ENCODE peak calls at places on chromosome 17, in eight cellular contexts. One of them, this sample, is unnamed.
A peak's percentile ranks its signal among the peaks of the same experiment; 100 is the strongest.

GRCh38 chr17:7296189-7296861 is 1.9 kb upstream of the YBX2 start:
- DNase-seq in small intestine: peak; percentile 76
- DNase-seq in iPS-NIHi11: peak; percentile 92
- DNase-seq in activated CD8-positive, alpha-beta memory T cell treated with anti-CD3 and anti-CD28 coated beads for 48 hours: no peak
- DNase-seq in NCI-H1417 treated with DMSO at 0.1 percent for 48 hours: no peak
- DNase-seq in anterior cingulate cortex: peak; percentile 78
- DNase-seq in stimulated activated CD8-positive, alpha-beta memory T cell treated with anti-CD3 and anti-CD28 coated beads, Interleukin-15, amount 100 ng/mL, for 24 hours: peak; percentile 59
- DNase-seq in ACHN: peak; percentile 86
- DNase-seq in this sample: no peak

GRCh38 chr17:56653877-56654276 is 60.4 kb downstream of the NOG start:
- DNase-seq in activated CD8-positive, alpha-beta memory T cell treated with anti-CD3 and anti-CD28 coated beads for 48 hours: no peak
- DNase-seq in small intestine: peak; percentile 11
- DNase-seq in anterior cingulate cortex: no peak
- DNase-seq in NCI-H1417 treated with DMSO at 0.1 percent for 48 hours: no peak
- DNase-seq in iPS-NIHi11: peak; percentile 66
- DNase-seq in ACHN: peak; percentile 86
- DNase-seq in stimulated activated CD8-positive, alpha-beta memory T cell treated with anti-CD3 and anti-CD28 coated beads, Interleukin-15, amount 100 ng/mL, for 24 hours: no peak
- DNase-seq in this sample: no peak

GRCh38 chr17:71029246-71029645 is 859.9 kb downstream of the KCNJ2 start:
- DNase-seq in iPS-NIHi11: no peak
- DNase-seq in stimulated activated CD8-positive, alpha-beta memory T cell treated with anti-CD3 and anti-CD28 coated beads, Interleukin-15, amount 100 ng/mL, for 24 hours: no peak
- DNase-seq in NCI-H1417 treated with DMSO at 0.1 percent for 48 hours: no peak
- DNase-seq in ACHN: no peak
- DNase-seq in activated CD8-positive, alpha-beta memory T cell treated with anti-CD3 and anti-CD28 coated beads for 48 hours: no peak
- DNase-seq in anterior cingulate cortex: no peak
- DNase-seq in small intestine: no peak
- DNase-seq in this sample: no peak

GRCh38 chr17:40836020-40836419 is 13.6 kb upstream of the KRT10 start:
- DNase-seq in stimulated activated CD8-positive, alpha-beta memory T cell treated with anti-CD3 and anti-CD28 coated beads, Interleukin-15, amount 100 ng/mL, for 24 hours: no peak
- DNase-seq in anterior cingulate cortex: no peak
- DNase-seq in NCI-H1417 treated with DMSO at 0.1 percent for 48 hours: no peak
- DNase-seq in iPS-NIHi11: no peak
- DNase-seq in small intestine: no peak
- DNase-seq in ACHN: no peak
- DNase-seq in activated CD8-positive, alpha-beta memory T cell treated with anti-CD3 and anti-CD28 coated beads for 48 hours: no peak
- DNase-seq in this sample: no peak

GRCh38 chr17:859461-860195 is 77.5 kb downstream of the MRM3 start:
- DNase-seq in NCI-H1417 treated with DMSO at 0.1 percent for 48 hours: no peak
- DNase-seq in stimulated activated CD8-positive, alpha-beta memory T cell treated with anti-CD3 and anti-CD28 coated beads, Interleukin-15, amount 100 ng/mL, for 24 hours: no peak
- DNase-seq in activated CD8-positive, alpha-beta memory T cell treated with anti-CD3 and anti-CD28 coated beads for 48 hours: no peak
- DNase-seq in ACHN: no peak
- DNase-seq in iPS-NIHi11: no peak
- DNase-seq in anterior cingulate cortex: no peak
- DNase-seq in small intestine: no peak
- DNase-seq in this sample: no peak

GRCh38 chr17:64773836-64774761 is 112.0 kb upstream of the SMURF2 start:
- DNase-seq in iPS-NIHi11: peak; percentile 81
- DNase-seq in anterior cingulate cortex: no peak
- DNase-seq in small intestine: peak; percentile 68
- DNase-seq in NCI-H1417 treated with DMSO at 0.1 percent for 48 hours: peak; percentile 1
- DNase-seq in ACHN: peak; percentile 88
- DNase-seq in activated CD8-positive, alpha-beta memory T cell treated with anti-CD3 and anti-CD28 coated beads for 48 hours: no peak
- DNase-seq in stimulated activated CD8-positive, alpha-beta memory T cell treated with anti-CD3 and anti-CD28 coated beads, Interleukin-15, amount 100 ng/mL, for 24 hours: no peak
- DNase-seq in this sample: peak; percentile 73

GRCh38 chr17:67800495-67800928 is 24.8 kb upstream of the BPTF start:
- DNase-seq in small intestine: peak; percentile 80
- DNase-seq in stimulated activated CD8-positive, alpha-beta memory T cell treated with anti-CD3 and anti-CD28 coated beads, Interleukin-15, amount 100 ng/mL, for 24 hours: no peak
- DNase-seq in ACHN: peak; percentile 77
- DNase-seq in iPS-NIHi11: peak; percentile 79
- DNase-seq in activated CD8-positive, alpha-beta memory T cell treated with anti-CD3 and anti-CD28 coated beads for 48 hours: peak; percentile 8
- DNase-seq in NCI-H1417 treated with DMSO at 0.1 percent for 48 hours: no peak
- DNase-seq in anterior cingulate cortex: peak; percentile 50
- DNase-seq in this sample: peak; percentile 55

GRCh38 chr17:69690531-69690930 is 276.0 kb downstream of the MAP2K6 start:
- DNase-seq in stimulated activated CD8-positive, alpha-beta memory T cell treated with anti-CD3 and anti-CD28 coated beads, Interleukin-15, amount 100 ng/mL, for 24 hours: no peak
- DNase-seq in ACHN: no peak
- DNase-seq in NCI-H1417 treated with DMSO at 0.1 percent for 48 hours: no peak
- DNase-seq in iPS-NIHi11: no peak
- DNase-seq in activated CD8-positive, alpha-beta memory T cell treated with anti-CD3 and anti-CD28 coated beads for 48 hours: no peak
- DNase-seq in small intestine: no peak
- DNase-seq in anterior cingulate cortex: no peak
- DNase-seq in this sample: no peak

GRCh38 chr17:76182016-76182764 is 41.1 kb upstream of the FOXJ1 start:
- DNase-seq in ACHN: peak; percentile 90
- DNase-seq in activated CD8-positive, alpha-beta memory T cell treated with anti-CD3 and anti-CD28 coated beads for 48 hours: peak; percentile 80
- DNase-seq in anterior cingulate cortex: peak; percentile 83
- DNase-seq in iPS-NIHi11: peak; percentile 92
- DNase-seq in NCI-H1417 treated with DMSO at 0.1 percent for 48 hours: peak; percentile 40
- DNase-seq in small intestine: peak; percentile 92
- DNase-seq in stimulated activated CD8-positive, alpha-beta memory T cell treated with anti-CD3 and anti-CD28 coated beads, Interleukin-15, amount 100 ng/mL, for 24 hours: peak; percentile 84
- DNase-seq in this sample: peak; percentile 59

GRCh38 chr17:78875738-78876597 is 27.0 kb downstream of the CEP295NL start:
- DNase-seq in ACHN: no peak
- DNase-seq in NCI-H1417 treated with DMSO at 0.1 percent for 48 hours: no peak
- DNase-seq in small intestine: no peak
- DNase-seq in activated CD8-positive, alpha-beta memory T cell treated with anti-CD3 and anti-CD28 coated beads for 48 hours: no peak
- DNase-seq in anterior cingulate cortex: no peak
- DNase-seq in stimulated activated CD8-positive, alpha-beta memory T cell treated with anti-CD3 and anti-CD28 coated beads, Interleukin-15, amount 100 ng/mL, for 24 hours: no peak
- DNase-seq in iPS-NIHi11: no peak
- DNase-seq in this sample: no peak

GRCh38 chr17:60224064-60224463 is 74.3 kb downstream of the CA4 start:
- DNase-seq in activated CD8-positive, alpha-beta memory T cell treated with anti-CD3 and anti-CD28 coated beads for 48 hours: no peak
- DNase-seq in ACHN: no peak
- DNase-seq in small intestine: no peak
- DNase-seq in stimulated activated CD8-positive, alpha-beta memory T cell treated with anti-CD3 and anti-CD28 coated beads, Interleukin-15, amount 100 ng/mL, for 24 hours: no peak
- DNase-seq in iPS-NIHi11: no peak
- DNase-seq in anterior cingulate cortex: no peak
- DNase-seq in NCI-H1417 treated with DMSO at 0.1 percent for 48 hours: no peak
- DNase-seq in this sample: no peak

GRCh38 chr17:75877752-75878173 is 618 bp downstream of the TRIM47 start:
- DNase-seq in NCI-H1417 treated with DMSO at 0.1 percent for 48 hours: no peak
- DNase-seq in activated CD8-positive, alpha-beta memory T cell treated with anti-CD3 and anti-CD28 coated beads for 48 hours: no peak
- DNase-seq in small intestine: peak; percentile 79
- DNase-seq in iPS-NIHi11: peak; percentile 85
- DNase-seq in anterior cingulate cortex: no peak
- DNase-seq in ACHN: peak; percentile 83
- DNase-seq in stimulated activated CD8-positive, alpha-beta memory T cell treated with anti-CD3 and anti-CD28 coated beads, Interleukin-15, amount 100 ng/mL, for 24 hours: peak; percentile 36
- DNase-seq in this sample: no peak

GRCh38 chr17:50207792-50208567 is 6.5 kb upstream of the COL1A1 start:
- DNase-seq in anterior cingulate cortex: no peak
- DNase-seq in small intestine: no peak
- DNase-seq in iPS-NIHi11: no peak
- DNase-seq in ACHN: no peak
- DNase-seq in stimulated activated CD8-positive, alpha-beta memory T cell treated with anti-CD3 and anti-CD28 coated beads, Interleukin-15, amount 100 ng/mL, for 24 hours: no peak
- DNase-seq in activated CD8-positive, alpha-beta memory T cell treated with anti-CD3 and anti-CD28 coated beads for 48 hours: no peak
- DNase-seq in NCI-H1417 treated with DMSO at 0.1 percent for 48 hours: no peak
- DNase-seq in this sample: no peak

GRCh38 chr17:4968916-4969550 is 1.4 kb upstream of the SPAG7 start:
- DNase-seq in stimulated activated CD8-positive, alpha-beta memory T cell treated with anti-CD3 and anti-CD28 coated beads, Interleukin-15, amount 100 ng/mL, for 24 hours: no peak
- DNase-seq in anterior cingulate cortex: no peak
- DNase-seq in ACHN: peak; percentile 94
- DNase-seq in small intestine: no peak
- DNase-seq in iPS-NIHi11: no peak
- DNase-seq in activated CD8-positive, alpha-beta memory T cell treated with anti-CD3 and anti-CD28 coated beads for 48 hours: peak; percentile 40
- DNase-seq in NCI-H1417 treated with DMSO at 0.1 percent for 48 hours: no peak
- DNase-seq in this sample: no peak

GRCh38 chr17:74563358-74563757 is 4.0 kb downstream of the CD300H start:
- DNase-seq in stimulated activated CD8-positive, alpha-beta memory T cell treated with anti-CD3 and anti-CD28 coated beads, Interleukin-15, amount 100 ng/mL, for 24 hours: no peak
- DNase-seq in small intestine: no peak
- DNase-seq in anterior cingulate cortex: no peak
- DNase-seq in iPS-NIHi11: no peak
- DNase-seq in activated CD8-positive, alpha-beta memory T cell treated with anti-CD3 and anti-CD28 coated beads for 48 hours: no peak
- DNase-seq in ACHN: no peak
- DNase-seq in NCI-H1417 treated with DMSO at 0.1 percent for 48 hours: no peak
- DNase-seq in this sample: no peak

GRCh38 chr17:13646969-13647368 is 45.2 kb upstream of the HS3ST3A1 start:
- DNase-seq in NCI-H1417 treated with DMSO at 0.1 percent for 48 hours: no peak
- DNase-seq in iPS-NIHi11: no peak
- DNase-seq in stimulated activated CD8-positive, alpha-beta memory T cell treated with anti-CD3 and anti-CD28 coated beads, Interleukin-15, amount 100 ng/mL, for 24 hours: no peak
- DNase-seq in activated CD8-positive, alpha-beta memory T cell treated with anti-CD3 and anti-CD28 coated beads for 48 hours: no peak
- DNase-seq in small intestine: no peak
- DNase-seq in ACHN: no peak
- DNase-seq in anterior cingulate cortex: no peak
- DNase-seq in this sample: no peak

GRCh38 chr17:16178836-16179235 is 36.5 kb downstream of the NCOR1 start:
- DNase-seq in stimulated activated CD8-positive, alpha-beta memory T cell treated with anti-CD3 and anti-CD28 coated beads, Interleukin-15, amount 100 ng/mL, for 24 hours: no peak
- DNase-seq in ACHN: no peak
- DNase-seq in activated CD8-positive, alpha-beta memory T cell treated with anti-CD3 and anti-CD28 coated beads for 48 hours: no peak
- DNase-seq in iPS-NIHi11: no peak
- DNase-seq in NCI-H1417 treated with DMSO at 0.1 percent for 48 hours: no peak
- DNase-seq in small intestine: no peak
- DNase-seq in anterior cingulate cortex: no peak
- DNase-seq in this sample: no peak

GRCh38 chr17:30148376-30148775 is 31.8 kb downstream of the NSRP1 start:
- DNase-seq in ACHN: no peak
- DNase-seq in iPS-NIHi11: no peak
- DNase-seq in small intestine: no peak
- DNase-seq in NCI-H1417 treated with DMSO at 0.1 percent for 48 hours: no peak
- DNase-seq in activated CD8-positive, alpha-beta memory T cell treated with anti-CD3 and anti-CD28 coated beads for 48 hours: no peak
- DNase-seq in stimulated activated CD8-positive, alpha-beta memory T cell treated with anti-CD3 and anti-CD28 coated beads, Interleukin-15, amount 100 ng/mL, for 24 hours: no peak
- DNase-seq in anterior cingulate cortex: no peak
- DNase-seq in this sample: no peak

GRCh38 chr17:47205419-47205963 is 3.7 kb upstream of the MYL4 start:
- DNase-seq in small intestine: peak; percentile 83
- DNase-seq in activated CD8-positive, alpha-beta memory T cell treated with anti-CD3 and anti-CD28 coated beads for 48 hours: no peak
- DNase-seq in ACHN: peak; percentile 95
- DNase-seq in anterior cingulate cortex: no peak
- DNase-seq in NCI-H1417 treated with DMSO at 0.1 percent for 48 hours: no peak
- DNase-seq in stimulated activated CD8-positive, alpha-beta memory T cell treated with anti-CD3 and anti-CD28 coated beads, Interleukin-15, amount 100 ng/mL, for 24 hours: no peak
- DNase-seq in iPS-NIHi11: no peak
- DNase-seq in this sample: peak; percentile 15

GRCh38 chr17:41212524-41213169 is 13.8 kb upstream of the KRTAP9-2 start:
- DNase-seq in ACHN: no peak
- DNase-seq in small intestine: no peak
- DNase-seq in NCI-H1417 treated with DMSO at 0.1 percent for 48 hours: peak; percentile 1
- DNase-seq in stimulated activated CD8-positive, alpha-beta memory T cell treated with anti-CD3 and anti-CD28 coated beads, Interleukin-15, amount 100 ng/mL, for 24 hours: no peak
- DNase-seq in iPS-NIHi11: no peak
- DNase-seq in anterior cingulate cortex: no peak
- DNase-seq in activated CD8-positive, alpha-beta memory T cell treated with anti-CD3 and anti-CD28 coated beads for 48 hours: no peak
- DNase-seq in this sample: no peak

GRCh38 chr17:1985093-1985492 is 40.0 kb downstream of the RTN4RL1 start:
- DNase-seq in NCI-H1417 treated with DMSO at 0.1 percent for 48 hours: no peak
- DNase-seq in ACHN: no peak
- DNase-seq in activated CD8-positive, alpha-beta memory T cell treated with anti-CD3 and anti-CD28 coated beads for 48 hours: no peak
- DNase-seq in small intestine: no peak
- DNase-seq in iPS-NIHi11: no peak
- DNase-seq in stimulated activated CD8-positive, alpha-beta memory T cell treated with anti-CD3 and anti-CD28 coated beads, Interleukin-15, amount 100 ng/mL, for 24 hours: no peak
- DNase-seq in anterior cingulate cortex: no peak
- DNase-seq in this sample: no peak

GRCh38 chr17:31843382-31843780 is 15.7 kb downstream of the COPRS start:
- DNase-seq in ACHN: no peak
- DNase-seq in NCI-H1417 treated with DMSO at 0.1 percent for 48 hours: no peak
- DNase-seq in activated CD8-positive, alpha-beta memory T cell treated with anti-CD3 and anti-CD28 coated beads for 48 hours: no peak
- DNase-seq in anterior cingulate cortex: peak; percentile 65
- DNase-seq in stimulated activated CD8-positive, alpha-beta memory T cell treated with anti-CD3 and anti-CD28 coated beads, Interleukin-15, amount 100 ng/mL, for 24 hours: no peak
- DNase-seq in small intestine: no peak
- DNase-seq in iPS-NIHi11: no peak
- DNase-seq in this sample: no peak

GRCh38 chr17:74532115-74532514 is 840 bp upstream of the CD300LB start:
- DNase-seq in anterior cingulate cortex: peak; percentile 58
- DNase-seq in iPS-NIHi11: peak; percentile 50
- DNase-seq in small intestine: no peak
- DNase-seq in ACHN: no peak
- DNase-seq in activated CD8-positive, alpha-beta memory T cell treated with anti-CD3 and anti-CD28 coated beads for 48 hours: no peak
- DNase-seq in NCI-H1417 treated with DMSO at 0.1 percent for 48 hours: no peak
- DNase-seq in stimulated activated CD8-positive, alpha-beta memory T cell treated with anti-CD3 and anti-CD28 coated beads, Interleukin-15, amount 100 ng/mL, for 24 hours: no peak
- DNase-seq in this sample: no peak

GRCh38 chr17:79655672-79656290 is 44.9 kb upstream of the RBFOX3 start:
- DNase-seq in ACHN: no peak
- DNase-seq in anterior cingulate cortex: no peak
- DNase-seq in iPS-NIHi11: no peak
- DNase-seq in activated CD8-positive, alpha-beta memory T cell treated with anti-CD3 and anti-CD28 coated beads for 48 hours: no peak
- DNase-seq in stimulated activated CD8-positive, alpha-beta memory T cell treated with anti-CD3 and anti-CD28 coated beads, Interleukin-15, amount 100 ng/mL, for 24 hours: no peak
- DNase-seq in NCI-H1417 treated with DMSO at 0.1 percent for 48 hours: no peak
- DNase-seq in small intestine: no peak
- DNase-seq in this sample: no peak

GRCh38 chr17:38870259-38871165 is 654 bp downstream of the LASP1 start:
- DNase-seq in iPS-NIHi11: peak; percentile 63
- DNase-seq in NCI-H1417 treated with DMSO at 0.1 percent for 48 hours: no peak
- DNase-seq in anterior cingulate cortex: peak; percentile 73
- DNase-seq in ACHN: peak; percentile 72
- DNase-seq in stimulated activated CD8-positive, alpha-beta memory T cell treated with anti-CD3 and anti-CD28 coated beads, Interleukin-15, amount 100 ng/mL, for 24 hours: peak; percentile 38
- DNase-seq in activated CD8-positive, alpha-beta memory T cell treated with anti-CD3 and anti-CD28 coated beads for 48 hours: peak; percentile 64
- DNase-seq in small intestine: peak; percentile 83
- DNase-seq in this sample: no peak

GRCh38 chr17:32444301-32445074 is at the start of gene PSMD11:
- DNase-seq in ACHN: peak; percentile 98
- DNase-seq in anterior cingulate cortex: peak; percentile 96
- DNase-seq in stimulated activated CD8-positive, alpha-beta memory T cell treated with anti-CD3 and anti-CD28 coated beads, Interleukin-15, amount 100 ng/mL, for 24 hours: peak; percentile 98
- DNase-seq in activated CD8-positive, alpha-beta memory T cell treated with anti-CD3 and anti-CD28 coated beads for 48 hours: peak; percentile 98
- DNase-seq in NCI-H1417 treated with DMSO at 0.1 percent for 48 hours: peak; percentile 65
- DNase-seq in small intestine: peak; percentile 97
- DNase-seq in iPS-NIHi11: peak; percentile 100
- DNase-seq in this sample: peak; percentile 92

GRCh38 chr17:48012151-48012520 is 25.5 kb downstream of the COPZ2 start:
- DNase-seq in NCI-H1417 treated with DMSO at 0.1 percent for 48 hours: peak; percentile 95
- DNase-seq in small intestine: peak; percentile 18
- DNase-seq in anterior cingulate cortex: peak; percentile 45
- DNase-seq in ACHN: peak; percentile 27
- DNase-seq in activated CD8-positive, alpha-beta memory T cell treated with anti-CD3 and anti-CD28 coated beads for 48 hours: peak; percentile 33
- DNase-seq in stimulated activated CD8-positive, alpha-beta memory T cell treated with anti-CD3 and anti-CD28 coated beads, Interleukin-15, amount 100 ng/mL, for 24 hours: no peak
- DNase-seq in iPS-NIHi11: peak; percentile 89
- DNase-seq in this sample: peak; percentile 77